ENCODE peak calls at places on chromosomes 1 and 21, in five cellular contexts. One of them, this sample, is unnamed.

GRCh38 chr1:95084317-95085176 is 11.8 kb upstream of the ALG14 start:
- DNase-seq in amygdala: no peak
- DNase-seq in stimulated activated CD4-positive, alpha-beta T cell treated with anti-CD3 and anti-CD28 coated beads, Interleukin-15, amount 100 ng/mL, for 24 hours: peak
- DNase-seq in glutamatergic neuron: no peak
- DNase-seq in LoVo: peak
- DNase-seq in this sample: no peak

GRCh38 chr21:40548134-40548533 is 298.8 kb downstream of the DSCAM start:
- DNase-seq in amygdala: no peak
- DNase-seq in stimulated activated CD4-positive, alpha-beta T cell treated with anti-CD3 and anti-CD28 coated beads, Interleukin-15, amount 100 ng/mL, for 24 hours: no peak
- DNase-seq in glutamatergic neuron: peak
- DNase-seq in LoVo: no peak
- DNase-seq in this sample: no peak

GRCh38 chr21:27528697-27529096 is 561.8 kb upstream of the ADAMTS5 start:
- DNase-seq in amygdala: no peak
- DNase-seq in stimulated activated CD4-positive, alpha-beta T cell treated with anti-CD3 and anti-CD28 coated beads, Interleukin-15, amount 100 ng/mL, for 24 hours: no peak
- DNase-seq in glutamatergic neuron: no peak
- DNase-seq in LoVo: no peak
- DNase-seq in this sample: no peak

GRCh38 chr1:6730473-6730872 is 28.9 kb upstream of the DNAJC11 start:
- DNase-seq in amygdala: no peak
- DNase-seq in stimulated activated CD4-positive, alpha-beta T cell treated with anti-CD3 and anti-CD28 coated beads, Interleukin-15, amount 100 ng/mL, for 24 hours: no peak
- DNase-seq in glutamatergic neuron: no peak
- DNase-seq in LoVo: no peak
- DNase-seq in this sample: no peak

GRCh38 chr1:172719694-172720138 is 60.8 kb downstream of the FASLG start:
- DNase-seq in amygdala: no peak
- DNase-seq in stimulated activated CD4-positive, alpha-beta T cell treated with anti-CD3 and anti-CD28 coated beads, Interleukin-15, amount 100 ng/mL, for 24 hours: no peak
- DNase-seq in glutamatergic neuron: no peak
- DNase-seq in LoVo: peak
- DNase-seq in this sample: no peak

GRCh38 chr21:36700961-36701911 is 2.3 kb downstream of the SIM2 start:
- DNase-seq in amygdala: no peak
- DNase-seq in stimulated activated CD4-positive, alpha-beta T cell treated with anti-CD3 and anti-CD28 coated beads, Interleukin-15, amount 100 ng/mL, for 24 hours: peak
- DNase-seq in glutamatergic neuron: peak
- DNase-seq in LoVo: no peak
- DNase-seq in this sample: no peak

GRCh38 chr1:33119532-33120217 is 38.7 kb downstream of the AZIN2 start:
- DNase-seq in amygdala: no peak
- DNase-seq in stimulated activated CD4-positive, alpha-beta T cell treated with anti-CD3 and anti-CD28 coated beads, Interleukin-15, amount 100 ng/mL, for 24 hours: no peak
- DNase-seq in glutamatergic neuron: no peak
- DNase-seq in LoVo: no peak
- DNase-seq in this sample: no peak

GRCh38 chr21:45529785-45530422 is 12.3 kb downstream of the SLC19A1 start:
- DNase-seq in amygdala: no peak
- DNase-seq in stimulated activated CD4-positive, alpha-beta T cell treated with anti-CD3 and anti-CD28 coated beads, Interleukin-15, amount 100 ng/mL, for 24 hours: peak
- DNase-seq in glutamatergic neuron: no peak
- DNase-seq in LoVo: no peak
- DNase-seq in this sample: no peak

GRCh38 chr1:53327183-53327941 is 508 bp downstream of the LRP8 start:
- DNase-seq in amygdala: peak
- DNase-seq in stimulated activated CD4-positive, alpha-beta T cell treated with anti-CD3 and anti-CD28 coated beads, Interleukin-15, amount 100 ng/mL, for 24 hours: peak
- DNase-seq in glutamatergic neuron: peak
- DNase-seq in LoVo: peak
- DNase-seq in this sample: peak

GRCh38 chr1:103106426-103107321 is 1.6 kb downstream of the COL11A1 start:
- DNase-seq in amygdala: peak
- DNase-seq in stimulated activated CD4-positive, alpha-beta T cell treated with anti-CD3 and anti-CD28 coated beads, Interleukin-15, amount 100 ng/mL, for 24 hours: no peak
- DNase-seq in glutamatergic neuron: peak
- DNase-seq in LoVo: peak
- DNase-seq in this sample: no peak

GRCh38 chr1:114108741-114109255 is 44.9 kb downstream of the SYT6 start:
- DNase-seq in amygdala: peak
- DNase-seq in stimulated activated CD4-positive, alpha-beta T cell treated with anti-CD3 and anti-CD28 coated beads, Interleukin-15, amount 100 ng/mL, for 24 hours: no peak
- DNase-seq in glutamatergic neuron: no peak
- DNase-seq in LoVo: no peak
- DNase-seq in this sample: no peak

GRCh38 chr1:29933110-29933509 is 696.8 kb downstream of the PTPRU start:
- DNase-seq in amygdala: no peak
- DNase-seq in stimulated activated CD4-positive, alpha-beta T cell treated with anti-CD3 and anti-CD28 coated beads, Interleukin-15, amount 100 ng/mL, for 24 hours: no peak
- DNase-seq in glutamatergic neuron: no peak
- DNase-seq in LoVo: no peak
- DNase-seq in this sample: no peak

GRCh38 chr1:115189814-115190541 is 100.7 kb upstream of the TSPAN2 start:
- DNase-seq in amygdala: no peak
- DNase-seq in stimulated activated CD4-positive, alpha-beta T cell treated with anti-CD3 and anti-CD28 coated beads, Interleukin-15, amount 100 ng/mL, for 24 hours: no peak
- DNase-seq in glutamatergic neuron: no peak
- DNase-seq in LoVo: peak
- DNase-seq in this sample: no peak

GRCh38 chr1:93304716-93305138 is 41.0 kb upstream of the DR1 start:
- DNase-seq in amygdala: no peak
- DNase-seq in stimulated activated CD4-positive, alpha-beta T cell treated with anti-CD3 and anti-CD28 coated beads, Interleukin-15, amount 100 ng/mL, for 24 hours: peak
- DNase-seq in glutamatergic neuron: peak
- DNase-seq in LoVo: peak
- DNase-seq in this sample: peak

GRCh38 chr1:117128323-117129079 is 7.0 kb upstream of the TRIM45 start:
- DNase-seq in amygdala: no peak
- DNase-seq in stimulated activated CD4-positive, alpha-beta T cell treated with anti-CD3 and anti-CD28 coated beads, Interleukin-15, amount 100 ng/mL, for 24 hours: no peak
- DNase-seq in glutamatergic neuron: no peak
- DNase-seq in LoVo: peak
- DNase-seq in this sample: no peak

GRCh38 chr1:15158506-15159165 is 5.1 kb downstream of the TMEM51 start:
- DNase-seq in amygdala: no peak
- DNase-seq in stimulated activated CD4-positive, alpha-beta T cell treated with anti-CD3 and anti-CD28 coated beads, Interleukin-15, amount 100 ng/mL, for 24 hours: no peak
- DNase-seq in glutamatergic neuron: no peak
- DNase-seq in LoVo: no peak
- DNase-seq in this sample: no peak

GRCh38 chr1:3618904-3619671 is 5.7 kb upstream of the TPRG1L start:
- DNase-seq in amygdala: peak
- DNase-seq in stimulated activated CD4-positive, alpha-beta T cell treated with anti-CD3 and anti-CD28 coated beads, Interleukin-15, amount 100 ng/mL, for 24 hours: peak
- DNase-seq in glutamatergic neuron: peak
- DNase-seq in LoVo: peak
- DNase-seq in this sample: peak

GRCh38 chr1:90200637-90201235 is 205.8 kb downstream of the ZNF326 start:
- DNase-seq in amygdala: no peak
- DNase-seq in stimulated activated CD4-positive, alpha-beta T cell treated with anti-CD3 and anti-CD28 coated beads, Interleukin-15, amount 100 ng/mL, for 24 hours: no peak
- DNase-seq in glutamatergic neuron: no peak
- DNase-seq in LoVo: no peak
- DNase-seq in this sample: no peak

GRCh38 chr1:109530457-109531204 is 9.0 kb upstream of the GPR61 start:
- DNase-seq in amygdala: peak
- DNase-seq in stimulated activated CD4-positive, alpha-beta T cell treated with anti-CD3 and anti-CD28 coated beads, Interleukin-15, amount 100 ng/mL, for 24 hours: no peak
- DNase-seq in glutamatergic neuron: peak
- DNase-seq in LoVo: no peak
- DNase-seq in this sample: no peak

GRCh38 chr1:2091611-2092604 is 41.7 kb downstream of the PRKCZ start:
- DNase-seq in amygdala: peak
- DNase-seq in stimulated activated CD4-positive, alpha-beta T cell treated with anti-CD3 and anti-CD28 coated beads, Interleukin-15, amount 100 ng/mL, for 24 hours: peak
- DNase-seq in glutamatergic neuron: peak
- DNase-seq in LoVo: peak
- DNase-seq in this sample: peak

GRCh38 chr1:193736507-193736906 is 550.1 kb upstream of the B3GALT2 start:
- DNase-seq in amygdala: no peak
- DNase-seq in stimulated activated CD4-positive, alpha-beta T cell treated with anti-CD3 and anti-CD28 coated beads, Interleukin-15, amount 100 ng/mL, for 24 hours: no peak
- DNase-seq in glutamatergic neuron: no peak
- DNase-seq in LoVo: no peak
- DNase-seq in this sample: no peak

GRCh38 chr1:186502087-186502486 is 41.2 kb upstream of the PDC start:
- DNase-seq in amygdala: no peak
- DNase-seq in stimulated activated CD4-positive, alpha-beta T cell treated with anti-CD3 and anti-CD28 coated beads, Interleukin-15, amount 100 ng/mL, for 24 hours: no peak
- DNase-seq in glutamatergic neuron: no peak
- DNase-seq in LoVo: no peak
- DNase-seq in this sample: no peak

GRCh38 chr1:85116856-85117255 is 68.6 kb upstream of the MCOLN3 start:
- DNase-seq in amygdala: no peak
- DNase-seq in stimulated activated CD4-positive, alpha-beta T cell treated with anti-CD3 and anti-CD28 coated beads, Interleukin-15, amount 100 ng/mL, for 24 hours: no peak
- DNase-seq in glutamatergic neuron: no peak
- DNase-seq in LoVo: peak
- DNase-seq in this sample: no peak

GRCh38 chr1:192439373-192440025 is 122.7 kb downstream of the RGS21 start:
- DNase-seq in amygdala: no peak
- DNase-seq in stimulated activated CD4-positive, alpha-beta T cell treated with anti-CD3 and anti-CD28 coated beads, Interleukin-15, amount 100 ng/mL, for 24 hours: no peak
- DNase-seq in glutamatergic neuron: no peak
- DNase-seq in LoVo: no peak
- DNase-seq in this sample: no peak

GRCh38 chr1:1842360-1843146 is 48.3 kb downstream of the GNB1 start:
- DNase-seq in amygdala: no peak
- DNase-seq in stimulated activated CD4-positive, alpha-beta T cell treated with anti-CD3 and anti-CD28 coated beads, Interleukin-15, amount 100 ng/mL, for 24 hours: no peak
- DNase-seq in glutamatergic neuron: peak
- DNase-seq in LoVo: no peak
- DNase-seq in this sample: no peak

GRCh38 chr1:147852706-147853225 is 49.8 kb upstream of the GJA8 start:
- DNase-seq in amygdala: no peak
- DNase-seq in stimulated activated CD4-positive, alpha-beta T cell treated with anti-CD3 and anti-CD28 coated beads, Interleukin-15, amount 100 ng/mL, for 24 hours: no peak
- DNase-seq in glutamatergic neuron: no peak
- DNase-seq in LoVo: no peak
- DNase-seq in this sample: no peak

GRCh38 chr1:161784963-161785362 is 18.8 kb downstream of the ATF6 start:
- DNase-seq in amygdala: no peak
- DNase-seq in stimulated activated CD4-positive, alpha-beta T cell treated with anti-CD3 and anti-CD28 coated beads, Interleukin-15, amount 100 ng/mL, for 24 hours: no peak
- DNase-seq in glutamatergic neuron: no peak
- DNase-seq in LoVo: no peak
- DNase-seq in this sample: no peak